ENCODE peak calls at places on chromosomes 12 and 14, in six cellular contexts. One of them, this sample, is unnamed. For H3K4me1, the result is how much of the 10 kb centered on the place peaks cover.

GRCh38 chr12:6336859-6337744 is 4.8 kb downstream of the TNFRSF1A start:
- DNase-seq in mammary epithelial cell: no peak
- DNase-seq in cardiac muscle cell: no peak
- DNase-seq in uterus: peak
- DNase-seq in transverse colon: peak
- DNase-seq in hepatocyte: no peak
- DNase-seq in this sample: no peak

GRCh38 chr14:66965831-66966230 is 223.4 kb upstream of the GARIN2 start:
- DNase-seq in hepatocyte: no peak
- DNase-seq in mammary epithelial cell: peak
- DNase-seq in uterus: no peak
- DNase-seq in cardiac muscle cell: no peak
- DNase-seq in transverse colon: no peak
- DNase-seq in this sample: peak

GRCh38 chr12:90899456-90900182 is 55.4 kb downstream of the CCER1 start:
- DNase-seq in cardiac muscle cell: no peak
- DNase-seq in transverse colon: no peak
- DNase-seq in hepatocyte: no peak
- DNase-seq in uterus: no peak
- DNase-seq in mammary epithelial cell: peak
- DNase-seq in this sample: peak

GRCh38 chr12:54509660-54510059 is 12.1 kb downstream of the NCKAP1L start:
- DNase-seq in mammary epithelial cell: no peak
- DNase-seq in cardiac muscle cell: no peak
- DNase-seq in transverse colon: no peak
- DNase-seq in uterus: no peak
- DNase-seq in hepatocyte: no peak
- DNase-seq in this sample: no peak

GRCh38 chr12:108328420-108328819 is 10.7 kb downstream of the CMKLR1 start:
- DNase-seq in uterus: no peak
- DNase-seq in hepatocyte: no peak
- DNase-seq in transverse colon: no peak
- DNase-seq in mammary epithelial cell: no peak
- DNase-seq in cardiac muscle cell: no peak
- DNase-seq in this sample: no peak

GRCh38 chr14:70972107-70972976 is 65.1 kb downstream of the PCNX1 start:
- DNase-seq in transverse colon: peak
- DNase-seq in mammary epithelial cell: peak
- DNase-seq in uterus: peak
- DNase-seq in hepatocyte: peak
- DNase-seq in cardiac muscle cell: peak
- DNase-seq in this sample: peak

GRCh38 chr12:70732287-70732686 is 95.1 kb upstream of the PTPRB start:
- DNase-seq in uterus: no peak
- DNase-seq in cardiac muscle cell: no peak
- DNase-seq in transverse colon: no peak
- DNase-seq in mammary epithelial cell: no peak
- DNase-seq in hepatocyte: no peak
- DNase-seq in this sample: no peak

GRCh38 chr14:91324606-91324950 is 80.1 kb upstream of the GPR68 start:
- DNase-seq in uterus: no peak
- DNase-seq in hepatocyte: no peak
- DNase-seq in transverse colon: no peak
- DNase-seq in mammary epithelial cell: no peak
- DNase-seq in cardiac muscle cell: no peak
- DNase-seq in this sample: no peak

DNA sequence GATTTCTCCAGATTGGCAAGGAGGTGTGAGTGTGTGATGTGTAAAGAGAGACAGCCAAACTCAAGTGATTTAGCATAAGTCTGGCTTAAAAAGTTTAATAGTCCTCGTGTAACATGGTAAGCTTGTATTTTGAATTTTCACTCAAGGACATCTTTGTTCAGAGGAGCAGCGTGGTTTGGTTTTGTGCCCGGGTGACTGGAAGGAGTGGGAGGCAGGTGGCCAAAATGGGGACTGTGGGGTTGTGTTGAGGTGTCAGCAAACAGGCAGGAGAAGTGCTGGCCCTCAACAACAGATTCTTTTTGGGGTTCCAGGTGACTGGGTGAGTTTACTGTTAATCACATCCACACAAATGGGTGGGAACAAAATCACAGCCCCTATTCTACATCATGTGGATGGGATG is 102.8 kb downstream of the DACT1 start:
- DNase-seq in uterus: no peak
- DNase-seq in cardiac muscle cell: no peak
- DNase-seq in mammary epithelial cell: no peak
- DNase-seq in hepatocyte: no peak
- DNase-seq in transverse colon: no peak
- DNase-seq in this sample: no peak
- H3K27ac ChIP-seq in uterus: no peak
- H3K27ac ChIP-seq in cardiac muscle cell: no peak
- H3K27ac ChIP-seq in mammary epithelial cell: no peak
- H3K27ac ChIP-seq in hepatocyte: no peak
- H3K27ac ChIP-seq in transverse colon: no peak
- H3K27ac ChIP-seq in this sample: no peak

DNA sequence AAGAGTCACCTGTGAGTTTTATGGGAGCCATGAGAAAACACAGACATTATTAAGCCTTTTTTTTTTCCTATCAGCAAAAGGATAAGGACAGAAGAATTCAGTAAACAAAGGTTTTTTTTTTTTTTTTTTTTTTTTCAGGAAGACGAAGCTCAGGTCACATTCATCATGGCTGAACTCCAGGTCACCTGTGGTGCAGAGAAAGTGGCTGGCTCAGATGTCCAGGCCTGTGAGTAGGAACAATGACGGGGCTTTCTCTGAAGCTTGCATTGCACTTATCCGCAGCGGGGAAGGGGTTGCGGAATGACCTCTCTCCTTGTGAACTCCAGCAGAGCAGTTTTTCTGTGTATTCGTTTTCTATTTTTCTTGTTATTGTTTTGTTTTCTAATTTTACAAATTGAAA is 759.6 kb upstream of the TMEM132C start:
- DNase-seq in hepatocyte: no peak
- DNase-seq in cardiac muscle cell: no peak
- DNase-seq in transverse colon: no peak
- DNase-seq in uterus: no peak
- DNase-seq in mammary epithelial cell: no peak
- DNase-seq in this sample: no peak
- H3K4me1 ChIP-seq in hepatocyte: under half
- H3K4me1 ChIP-seq in cardiac muscle cell: under half
- H3K4me1 ChIP-seq in transverse colon: under half
- H3K4me1 ChIP-seq in uterus: under half
- H3K4me1 ChIP-seq in mammary epithelial cell: under half
- H3K4me1 ChIP-seq in this sample: under half

GRCh38 chr14:96307434-96307833 is 51.4 kb downstream of the BDKRB1 start:
- DNase-seq in uterus: no peak
- DNase-seq in transverse colon: no peak
- DNase-seq in cardiac muscle cell: peak
- DNase-seq in hepatocyte: no peak
- DNase-seq in mammary epithelial cell: no peak
- DNase-seq in this sample: no peak

GRCh38 chr14:96309907-96310330 is 53.2 kb downstream of the ATG2B start:
- DNase-seq in hepatocyte: peak
- DNase-seq in transverse colon: no peak
- DNase-seq in cardiac muscle cell: no peak
- DNase-seq in uterus: no peak
- DNase-seq in mammary epithelial cell: no peak
- DNase-seq in this sample: no peak

GRCh38 chr14:96303981-96304380 is 48.0 kb downstream of the BDKRB1 start:
- DNase-seq in transverse colon: no peak
- DNase-seq in uterus: no peak
- DNase-seq in mammary epithelial cell: no peak
- DNase-seq in cardiac muscle cell: no peak
- DNase-seq in hepatocyte: no peak
- DNase-seq in this sample: no peak

GRCh38 chr14:96309128-96309906 is 53.3 kb downstream of the BDKRB1 start:
- DNase-seq in uterus: no peak
- DNase-seq in transverse colon: peak
- DNase-seq in mammary epithelial cell: no peak
- DNase-seq in hepatocyte: peak
- DNase-seq in cardiac muscle cell: no peak
- DNase-seq in this sample: no peak

DNA sequence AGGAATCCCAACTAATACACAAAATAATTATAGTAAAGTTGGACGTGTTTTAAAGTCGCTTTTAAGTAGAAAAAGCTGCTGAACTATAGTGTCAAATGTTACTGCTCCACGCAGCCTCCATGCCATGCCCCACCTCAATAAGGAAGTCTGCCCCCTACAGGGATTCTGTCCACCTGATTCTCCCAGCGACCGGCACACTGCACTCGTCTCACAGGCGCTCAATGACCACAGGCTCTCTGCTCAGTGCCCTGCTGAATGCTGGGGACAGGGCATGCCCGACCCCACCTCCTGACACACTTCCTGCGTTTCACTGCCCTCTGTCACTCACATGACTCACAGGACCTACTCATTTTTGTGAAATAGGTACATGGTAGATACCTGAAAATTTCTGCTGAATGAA is 48.9 kb downstream of the BDKRB1 start:
- DNase-seq in cardiac muscle cell: peak
- DNase-seq in mammary epithelial cell: peak
- DNase-seq in hepatocyte: no peak
- DNase-seq in uterus: no peak
- DNase-seq in transverse colon: no peak
- DNase-seq in this sample: no peak
- TF ChIP-seq CTCF in cardiac muscle cell: no peak
- TF ChIP-seq CTCF in mammary epithelial cell: peak
- TF ChIP-seq CTCF in hepatocyte: no peak
- TF ChIP-seq CTCF in uterus: no peak
- TF ChIP-seq CTCF in transverse colon: no peak
- TF ChIP-seq CTCF in this sample: peak

DNA sequence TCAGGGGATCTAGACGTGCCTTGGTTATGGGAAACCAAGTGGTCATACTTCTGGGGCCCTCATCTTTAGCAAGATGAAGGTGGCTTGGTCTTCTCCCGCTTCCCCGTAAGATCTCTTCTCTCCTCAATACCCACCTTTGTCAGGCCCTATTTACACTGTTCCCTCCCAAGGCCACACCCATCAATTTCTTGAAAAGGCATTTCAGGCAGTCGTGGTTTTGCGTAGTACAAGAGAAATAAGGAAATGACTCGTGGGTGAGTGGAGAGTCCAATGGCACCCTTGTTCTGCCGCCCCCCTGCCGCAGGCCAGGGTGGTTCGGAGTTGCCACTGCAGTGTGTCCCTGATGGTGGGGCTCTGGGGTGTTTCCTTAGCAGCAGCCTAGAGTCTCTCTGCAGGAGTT is 9.9 kb upstream of the GPRC5A start:
- DNase-seq in transverse colon: peak
- DNase-seq in mammary epithelial cell: peak
- DNase-seq in uterus: no peak
- DNase-seq in hepatocyte: no peak
- DNase-seq in cardiac muscle cell: no peak
- DNase-seq in this sample: peak
- H3K27ac ChIP-seq in transverse colon: peak
- H3K27ac ChIP-seq in mammary epithelial cell: peak
- H3K27ac ChIP-seq in uterus: no peak
- H3K27ac ChIP-seq in hepatocyte: peak
- H3K27ac ChIP-seq in cardiac muscle cell: no peak
- H3K27ac ChIP-seq in this sample: peak

GRCh38 chr14:96094656-96095055 is 55.5 kb downstream of the C14orf132 start:
- DNase-seq in hepatocyte: no peak
- DNase-seq in uterus: peak
- DNase-seq in transverse colon: no peak
- DNase-seq in cardiac muscle cell: no peak
- DNase-seq in mammary epithelial cell: no peak
- DNase-seq in this sample: no peak
- H3K4me1 ChIP-seq in hepatocyte: under half
- H3K4me1 ChIP-seq in uterus: under half
- H3K4me1 ChIP-seq in transverse colon: under half
- H3K4me1 ChIP-seq in cardiac muscle cell: under half
- H3K4me1 ChIP-seq in mammary epithelial cell: under half
- H3K4me1 ChIP-seq in this sample: under half

GRCh38 chr12:48202766-48203165 is 326 bp downstream of the OR10AD1 start:
- DNase-seq in transverse colon: no peak
- DNase-seq in cardiac muscle cell: no peak
- DNase-seq in uterus: no peak
- DNase-seq in hepatocyte: no peak
- DNase-seq in mammary epithelial cell: no peak
- DNase-seq in this sample: no peak
- TF ChIP-seq CTCF in transverse colon: no peak
- TF ChIP-seq CTCF in cardiac muscle cell: no peak
- TF ChIP-seq CTCF in uterus: no peak
- TF ChIP-seq CTCF in hepatocyte: no peak
- TF ChIP-seq CTCF in mammary epithelial cell: no peak
- TF ChIP-seq CTCF in this sample: no peak

DNA sequence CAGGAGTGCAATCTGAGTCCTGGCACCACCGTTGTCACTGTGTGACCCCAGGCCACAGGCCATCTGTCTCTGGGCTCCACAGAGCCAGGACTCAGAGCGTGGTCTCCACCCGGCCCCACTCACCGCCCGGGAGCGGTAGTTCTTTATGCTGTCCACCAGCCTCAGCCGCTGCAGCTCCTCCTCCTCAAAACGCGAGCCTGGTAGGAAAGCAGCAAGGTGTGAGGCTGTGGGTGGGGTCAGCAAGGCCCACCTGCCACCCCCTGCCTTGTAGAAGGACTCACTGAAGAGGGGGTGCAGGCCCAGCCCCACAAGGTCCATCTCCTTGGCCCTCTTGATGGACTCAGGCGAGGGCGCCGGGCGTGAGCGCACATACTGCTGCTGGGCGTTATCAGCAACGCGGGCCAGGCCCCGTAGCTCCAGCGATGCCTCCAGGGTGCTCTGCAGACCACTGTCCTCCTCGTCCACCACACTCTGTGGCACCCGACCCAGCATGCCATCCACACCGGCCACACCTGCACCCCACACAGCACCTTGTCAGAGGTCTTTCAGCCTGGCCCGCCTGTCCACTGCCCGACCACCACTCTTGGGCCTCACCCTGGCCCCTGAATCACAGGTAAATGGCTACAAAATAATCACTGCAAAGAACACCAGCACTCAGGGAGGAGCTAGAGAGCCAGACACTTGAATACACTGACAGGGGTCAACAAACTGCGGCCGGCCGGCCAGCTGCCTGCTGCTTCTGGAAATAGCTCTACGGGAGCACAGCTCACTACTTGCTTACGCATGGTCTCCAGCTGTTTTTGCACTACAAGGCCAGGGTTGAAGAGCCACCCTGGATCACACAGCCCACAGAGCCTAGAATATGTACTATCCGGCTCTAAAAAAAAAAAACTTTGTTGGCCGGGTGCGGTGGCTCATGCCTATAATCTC is 16.3 kb downstream of the CFAP73 start:
- DNase-seq in transverse colon: no peak
- DNase-seq in hepatocyte: no peak
- DNase-seq in mammary epithelial cell: no peak
- DNase-seq in uterus: no peak
- DNase-seq in cardiac muscle cell: no peak
- DNase-seq in this sample: no peak
- H3K27ac ChIP-seq in transverse colon: no peak
- H3K27ac ChIP-seq in hepatocyte: no peak
- H3K27ac ChIP-seq in mammary epithelial cell: no peak
- H3K27ac ChIP-seq in uterus: no peak
- H3K27ac ChIP-seq in cardiac muscle cell: no peak
- H3K27ac ChIP-seq in this sample: no peak

This sample was measured in foreskin keratinocyte.